ENCODE peak calls at places on chromosomes 7 and 10, in nine cellular contexts. S is upper lobe of right lung, M is sigmoid colon, O is dorsolateral prefrontal cortex, B is stomach, X is hepatocyte, V is psoas muscle, R is esophagus muscularis mucosa, W is GM23338. C is an unnamed sample.

GRCh38 chr10:4068255-4069028 is 283.4 kb upstream of the KLF6 start:
- DNase-seq in S (no peak), M (no peak), O (no peak), B (no peak), X (no peak), V (no peak), R (no peak), W (no peak), C (no peak)

GRCh38 chr10:103276941-103277712 is at the start of gene INA:
- DNase-seq in S (no peak), M (no peak), O (peak; percentile 39), B (no peak), X (peak; percentile 67), V (no peak), R (no peak), W (peak; percentile 88), C (no peak)

GRCh38 chr10:73798087-73798486 is 12.7 kb downstream of the ZSWIM8 start:
- DNase-seq in S (peak; percentile 30), M (peak; percentile 62), O (no peak), B (no peak), X (no peak), V (no peak), R (no peak), W (no peak), C (no peak)

GRCh38 chr10:91617073-91617580 is 15.7 kb downstream of the PPP1R3C start:
- DNase-seq in S (no peak), M (no peak), O (no peak), B (no peak), X (no peak), V (no peak), R (no peak), W (no peak), C (peak; percentile 81)

GRCh38 chr10:11756766-11757315 is 14.7 kb downstream of the ECHDC3 start:
- DNase-seq in S (peak; percentile 47), M (no peak), O (no peak), B (no peak), X (no peak), V (no peak), R (no peak), W (no peak), C (no peak)

GRCh38 chr7:128071801-128072200 is 40.6 kb upstream of the LRRC4 start:
- DNase-seq in S (no peak), M (no peak), O (no peak), B (no peak), X (no peak), V (no peak), R (no peak), W (no peak), C (no peak)

GRCh38 chr10:77909021-77909754 is 17.4 kb downstream of the DLG5 start:
- DNase-seq in S (no peak), M (no peak), O (no peak), B (no peak), X (no peak), V (no peak), R (no peak), W (no peak), C (no peak)

GRCh38 chr10:121442536-121442935 is 155.7 kb downstream of the FGFR2 start:
- DNase-seq in S (no peak), M (no peak), O (no peak), B (no peak), X (no peak), V (no peak), R (no peak), W (no peak), C (no peak)

GRCh38 chr10:124210263-124210662 is 116.9 kb upstream of the CHST15 start:
- DNase-seq in S (no peak), M (no peak), O (no peak), B (no peak), X (no peak), V (no peak), R (no peak), W (no peak), C (no peak)

DNA sequence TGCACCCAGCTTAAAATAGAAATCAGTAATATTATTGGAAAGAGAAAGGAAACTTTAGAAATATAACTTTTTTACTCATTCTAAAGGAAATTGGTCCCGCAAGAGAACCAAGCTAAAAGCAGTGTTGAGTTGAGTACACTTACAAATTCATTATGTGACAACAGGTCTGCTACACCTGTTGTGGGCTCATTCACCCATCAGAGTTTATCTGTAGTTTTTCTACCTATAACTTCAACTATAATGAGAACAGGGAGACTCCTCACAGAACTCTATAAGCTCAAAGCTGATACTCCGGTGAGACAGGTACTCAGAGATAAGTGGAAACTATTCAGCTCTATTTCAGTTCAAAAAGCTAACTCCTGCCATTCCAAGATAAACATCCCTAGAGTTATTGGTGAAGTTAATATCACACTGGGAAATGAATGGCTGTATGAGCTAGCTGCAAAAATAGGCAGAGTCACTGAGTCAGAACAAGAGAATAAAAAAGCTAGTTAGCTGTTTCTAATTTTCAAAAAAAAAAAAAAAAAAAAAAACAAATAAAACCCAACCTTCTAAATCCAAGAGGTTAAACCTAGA is 121.3 kb downstream of the PPP1R3A start:
- DNase-seq in S (no peak), M (no peak), O (no peak), B (no peak), X (no peak), V (no peak), R (no peak), W (no peak), C (no peak)
- H3K27ac ChIP-seq in S (no peak overlapping the region), M (no peak overlapping the region), O (no peak overlapping the region), B (no peak overlapping the region), X (no peak overlapping the region), V (no peak overlapping the region), R (no peak overlapping the region), W (no peak overlapping the region), C (peak overlapping the region; percentile 93)

DNA sequence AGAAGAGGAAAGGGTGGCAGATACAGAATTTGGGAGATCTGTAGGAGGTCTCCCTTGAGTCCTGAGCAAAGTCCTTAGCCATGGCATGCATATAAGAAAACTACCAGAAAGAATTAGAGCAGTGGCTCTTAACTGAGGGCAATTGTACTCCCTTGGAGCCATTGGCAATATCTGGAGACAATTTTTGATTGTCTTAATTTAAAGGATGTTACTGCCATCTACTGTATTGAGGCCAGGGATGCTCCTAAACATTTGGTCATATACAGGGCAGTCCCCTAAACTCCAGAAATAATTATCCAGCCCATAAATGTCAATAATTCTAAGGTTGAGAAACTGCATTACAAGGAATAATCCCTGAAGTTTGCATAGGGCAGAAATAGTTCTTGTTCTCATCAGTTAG is 136.4 kb upstream of the ODAD2 start:
- DNase-seq in S (no peak), M (no peak), O (no peak), B (no peak), X (no peak), V (no peak), R (no peak), W (no peak), C (no peak)
- TF ChIP-seq CTCF in S (no peak), M (no peak), O (no peak), B (no peak), X (no peak), V (no peak), R (no peak), W (peak; percentile 10), C (no peak)

GRCh38 chr7:37577901-37578300 is 105.7 kb upstream of the GPR141 start:
- DNase-seq in S (no peak), M (no peak), O (no peak), B (no peak), X (no peak), V (no peak), R (no peak), W (peak; percentile 42), C (no peak)

DNA sequence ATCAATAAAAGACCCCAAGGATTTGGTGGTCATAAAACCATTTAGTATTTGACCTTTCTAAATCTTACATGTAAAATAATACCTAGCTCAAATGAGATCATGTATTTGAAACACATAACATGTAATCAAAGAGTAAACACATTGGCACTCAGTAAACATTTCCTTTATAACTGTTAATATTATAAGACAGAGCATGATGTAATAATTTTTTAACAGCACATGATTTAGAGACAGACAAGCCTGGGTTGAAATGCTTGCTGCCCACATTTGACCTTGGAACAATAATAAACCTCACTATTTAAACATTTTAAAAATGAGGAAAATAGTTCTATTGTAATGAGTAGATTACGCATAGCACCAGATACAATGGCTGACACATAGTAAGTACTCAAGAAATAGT is 105.2 kb upstream of the GPR141 start:
- DNase-seq in S (no peak), M (no peak), O (no peak), B (no peak), X (no peak), V (no peak), R (no peak), W (no peak), C (no peak)
- H3K4me3 ChIP-seq in S (no peak overlapping the region), M (no peak overlapping the region), O (no peak overlapping the region), B (no peak overlapping the region), X (no peak overlapping the region), V (no peak overlapping the region), R (no peak overlapping the region), W (no peak overlapping the region), C (no peak overlapping the region)

DNA sequence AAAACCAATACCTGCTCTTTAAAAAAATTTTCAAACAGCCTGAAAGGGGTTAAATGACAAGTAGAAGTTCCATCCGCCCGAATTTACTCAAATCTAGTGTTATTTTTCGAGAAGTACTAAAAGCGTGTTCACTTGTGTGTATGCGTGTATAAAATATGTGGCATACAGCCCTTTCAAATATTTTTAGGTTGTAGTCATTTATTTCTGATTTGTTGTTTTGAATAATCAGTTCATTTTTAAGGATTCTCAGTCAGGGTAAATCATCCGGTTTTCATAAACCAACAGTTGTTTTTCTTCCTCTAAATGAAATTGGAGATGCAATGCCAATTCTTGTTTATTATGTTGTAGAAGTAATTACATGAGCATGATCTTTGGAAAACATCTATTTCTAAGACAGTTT is 6.9 kb upstream of the SUN1 start:
- DNase-seq in S (no peak), M (no peak), O (no peak), B (no peak), X (no peak), V (no peak), R (no peak), W (no peak), C (no peak)
- H3K27ac ChIP-seq in S (peak overlapping the region; percentile 65), M (peak overlapping the region; percentile 79), O (peak overlapping the region; percentile 83), B (peak overlapping the region; percentile 66), X (no peak overlapping the region), V (peak overlapping the region; percentile 96), R (peak overlapping the region; percentile 77), W (peak overlapping the region; percentile 67), C (peak overlapping the region; percentile 77)

GRCh38 chr7:125033506-125033905 is 103.9 kb upstream of the POT1 start:
- DNase-seq in S (no peak), M (no peak), O (no peak), B (no peak), X (no peak), V (no peak), R (no peak), W (peak; percentile 18), C (no peak)
- TF ChIP-seq CTCF in S (no peak), M (no peak), O (no peak), B (no peak), X (no peak), V (no peak), R (no peak), W (peak; percentile 17), C (no peak)

DNA sequence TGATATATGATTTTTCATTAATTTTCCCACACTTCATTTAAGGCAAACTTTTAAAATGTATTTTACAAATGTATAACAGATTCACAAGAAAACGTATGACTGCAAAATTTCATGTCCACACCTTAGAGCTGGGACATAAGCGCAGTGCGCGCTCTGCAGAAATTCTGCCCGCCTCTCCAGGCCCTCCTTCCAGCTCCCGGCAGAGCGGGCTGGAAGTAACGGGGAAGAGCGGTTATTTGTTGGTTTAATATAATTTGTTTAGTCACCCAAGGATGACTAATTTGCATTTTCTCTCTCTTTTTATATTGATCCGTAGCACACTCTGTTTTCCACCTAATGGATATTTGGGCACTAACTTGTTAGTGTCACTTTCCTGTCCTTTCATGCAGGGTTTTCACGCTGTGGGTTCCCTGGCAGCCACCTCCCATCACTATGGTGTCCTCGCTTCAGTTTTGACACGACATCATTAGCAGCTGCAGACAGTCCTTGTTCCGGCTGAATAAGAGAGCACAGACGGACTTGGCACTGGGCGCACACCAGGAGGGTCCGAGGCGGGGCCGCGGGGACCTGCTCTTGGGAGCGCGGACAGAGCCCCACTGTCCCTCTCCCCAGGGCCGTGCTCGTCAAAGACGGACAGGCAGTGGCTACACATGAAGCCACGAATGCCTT is 129.2 kb upstream of the SEC61G start:
- DNase-seq in S (no peak), M (no peak), O (peak; percentile 43), B (no peak), X (no peak), V (peak; percentile 23), R (no peak), W (peak; percentile 59), C (no peak)
- H3K4me3 ChIP-seq in S (peak overlapping the region; percentile 36), M (peak overlapping the region; percentile 9), O (peak overlapping the region; percentile 45), B (peak overlapping the region; percentile 28), X (peak overlapping the region; percentile 11), V (peak overlapping the region; percentile 54), R (peak overlapping the region; percentile 41), W (peak overlapping the region; percentile 70), C (peak overlapping the region; percentile 61)